ENCODE peak calls at places on chromosomes 5 and 9, in seven cellular contexts. U is SK-N-SH, N is cardiac fibroblast, R is colonic mucosa, P is HCT116, G is brain microvascular endothelial cell, T is left ventricle myocardium inferior. Q is an unnamed sample.

GRCh38 chr5:132883261-132883834 is 9.9 kb downstream of the LEAP2 start:
- DNase-seq in U (peak), N (peak), R (peak), P (peak), G (peak), T (no peak), Q (peak)

GRCh38 chr9:35293381-35293780 is 131.6 kb downstream of the UNC13B start:
- DNase-seq in U (no peak), N (no peak), R (no peak), P (no peak), G (no peak), T (no peak), Q (no peak)

GRCh38 chr5:148794275-148794674 is 32.1 kb upstream of the ADRB2 start:
- DNase-seq in U (no peak), N (peak), R (no peak), P (no peak), G (no peak), T (no peak), Q (no peak)

GRCh38 chr9:33943389-33943788 is 105.3 kb downstream of the UBAP2 start:
- DNase-seq in U (no peak), N (no peak), R (no peak), P (no peak), G (no peak), T (no peak), Q (no peak)

GRCh38 chr9:98231770-98232478 is 23.5 kb downstream of the TBC1D2 start:
- DNase-seq in U (no peak), N (peak), R (no peak), P (no peak), G (peak), T (no peak), Q (peak)

GRCh38 chr9:28866951-28867350 is 1293.7 kb upstream of the C9orf72 start:
- DNase-seq in U (no peak), N (peak), R (no peak), P (no peak), G (no peak), T (no peak), Q (no peak)

GRCh38 chr9:109110326-109111014 is 9.3 kb downstream of the TMEM245 start:
- DNase-seq in U (no peak), N (peak), R (no peak), P (peak), G (peak), T (no peak), Q (no peak)

GRCh38 chr5:17614872-17615605 is 4.8 kb downstream of the TAF11L12 start:
- DNase-seq in U (no peak), N (no peak), R (no peak), P (no peak), G (no peak), T (no peak), Q (no peak)

GRCh38 chr5:59800375-59800893 is 93.1 kb downstream of the PDE4D start:
- DNase-seq in U (no peak), N (no peak), R (no peak), P (no peak), G (no peak), T (no peak), Q (no peak)

GRCh38 chr9:77450093-77450475 is 198.0 kb downstream of the GNA14 start:
- DNase-seq in U (no peak), N (no peak), R (no peak), P (no peak), G (no peak), T (no peak), Q (no peak)

GRCh38 chr5:98770158-98770910 is 3.1 kb upstream of the RGMB start:
- DNase-seq in U (peak), N (peak), R (peak), P (no peak), G (peak), T (peak), Q (no peak)

GRCh38 chr9:136095495-136096058 is 488 bp upstream of the NACC2 start:
- DNase-seq in U (peak), N (peak), R (peak), P (no peak), G (no peak), T (peak), Q (no peak)

GRCh38 chr5:72599519-72600400 is 92.5 kb upstream of the ZNF366 start:
- DNase-seq in U (no peak), N (peak), R (no peak), P (no peak), G (peak), T (no peak), Q (no peak)

GRCh38 chr5:135050244-135050767 is 16.3 kb upstream of the PITX1 start:
- DNase-seq in U (peak), N (no peak), R (no peak), P (no peak), G (no peak), T (no peak), Q (no peak)

GRCh38 chr5:98777295-98777694 is 3.8 kb downstream of the RGMB start:
- DNase-seq in U (no peak), N (no peak), R (no peak), P (no peak), G (no peak), T (no peak), Q (no peak)

GRCh38 chr5:68673451-68674180 is 420.2 kb upstream of the SLC30A5 start:
- DNase-seq in U (no peak), N (no peak), R (no peak), P (no peak), G (no peak), T (no peak), Q (no peak)

GRCh38 chr9:134600836-134601638 is 40.6 kb upstream of the COL5A1 start:
- DNase-seq in U (no peak), N (no peak), R (no peak), P (no peak), G (no peak), T (no peak), Q (no peak)

GRCh38 chr5:139611703-139612584 is 36.2 kb upstream of the CXXC5 start:
- DNase-seq in U (no peak), N (no peak), R (no peak), P (no peak), G (no peak), T (no peak), Q (no peak)

GRCh38 chr9:93587651-93588347 is 11.4 kb downstream of the PHF2 start:
- DNase-seq in U (peak), N (no peak), R (no peak), P (no peak), G (no peak), T (no peak), Q (no peak)

GRCh38 chr9:115200711-115201505 is 83.0 kb upstream of the TNC start:
- DNase-seq in U (no peak), N (no peak), R (no peak), P (no peak), G (no peak), T (no peak), Q (no peak)

GRCh38 chr5:127564002-127564769 is 46.7 kb downstream of the PRRC1 start:
- DNase-seq in U (peak), N (peak), R (peak), P (peak), G (peak), T (no peak), Q (peak)

GRCh38 chr5:127565586-127566270 is 48.3 kb downstream of the PRRC1 start:
- DNase-seq in U (no peak), N (no peak), R (no peak), P (no peak), G (no peak), T (no peak), Q (no peak)

GRCh38 chr5:127561254-127561653 is 43.8 kb downstream of the PRRC1 start:
- DNase-seq in U (no peak), N (peak), R (no peak), P (no peak), G (peak), T (no peak), Q (no peak)

GRCh38 chr5:127563133-127563532 is 45.7 kb downstream of the PRRC1 start:
- DNase-seq in U (no peak), N (no peak), R (no peak), P (no peak), G (no peak), T (no peak), Q (no peak)

GRCh38 chr5:127562252-127562651 is 44.8 kb downstream of the PRRC1 start:
- DNase-seq in U (peak), N (peak), R (no peak), P (no peak), G (no peak), T (no peak), Q (no peak)
- TF ChIP-seq CTCF in U (peak), N (peak), R (no peak), P (peak), G (peak), T (peak), Q (peak)

GRCh38 chr5:142250119-142250518 is 74.7 kb downstream of the SPRY4 start:
- DNase-seq in U (no peak), N (no peak), R (no peak), P (no peak), G (no peak), T (no peak), Q (no peak)

GRCh38 chr5:142244440-142244839 is 80.4 kb downstream of the SPRY4 start:
- DNase-seq in U (no peak), N (no peak), R (no peak), P (no peak), G (no peak), T (no peak), Q (no peak)

GRCh38 chr5:142248853-142249462 is 75.9 kb downstream of the SPRY4 start:
- DNase-seq in U (no peak), N (no peak), R (peak), P (no peak), G (no peak), T (peak), Q (peak)

GRCh38 chr5:142245776-142246175 is 79.0 kb downstream of the SPRY4 start:
- DNase-seq in U (no peak), N (peak), R (no peak), P (no peak), G (no peak), T (no peak), Q (no peak)

GRCh38 chr5:142246263-142246662 is 78.6 kb downstream of the SPRY4 start:
- DNase-seq in U (no peak), N (peak), R (no peak), P (no peak), G (peak), T (no peak), Q (no peak)
- H3K4me3 ChIP-seq in U (no peak), N (no peak), R (no peak), P (no peak), G (no peak), T (no peak), Q (no peak)

GRCh38 chr5:1004598-1005361 is 3.8 kb upstream of the NKD2 start:
- DNase-seq in U (peak), N (peak), R (peak), P (no peak), G (no peak), T (peak), Q (no peak)
- TF ChIP-seq CTCF in U (no peak), N (peak), R (no peak), P (peak), G (peak), T (peak), Q (peak)

DNA sequence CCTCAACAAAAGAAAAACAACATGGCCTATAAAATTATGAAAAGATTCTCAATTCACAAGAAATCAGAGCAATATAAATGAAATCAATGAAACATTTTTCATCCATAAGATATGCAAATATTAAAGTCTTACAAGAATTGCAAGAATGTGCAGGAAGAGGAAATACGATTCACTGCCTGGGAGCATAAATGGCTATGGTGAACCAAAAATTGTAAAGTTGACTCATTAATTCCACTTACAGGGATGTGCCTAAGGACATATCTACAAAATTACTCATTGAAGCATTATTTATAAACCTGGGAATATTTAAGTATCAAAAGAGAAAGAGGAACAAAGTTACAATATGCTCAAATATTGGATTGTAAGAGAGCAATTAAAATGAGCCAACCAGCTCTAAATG is 6.9 kb upstream of the NIPSNAP3A start:
- DNase-seq in U (no peak), N (peak), R (no peak), P (no peak), G (peak), T (no peak), Q (no peak)
- H3K4me3 ChIP-seq in U (no peak), N (no peak), R (no peak), P (no peak), G (no peak), T (no peak), Q (no peak)

DNA sequence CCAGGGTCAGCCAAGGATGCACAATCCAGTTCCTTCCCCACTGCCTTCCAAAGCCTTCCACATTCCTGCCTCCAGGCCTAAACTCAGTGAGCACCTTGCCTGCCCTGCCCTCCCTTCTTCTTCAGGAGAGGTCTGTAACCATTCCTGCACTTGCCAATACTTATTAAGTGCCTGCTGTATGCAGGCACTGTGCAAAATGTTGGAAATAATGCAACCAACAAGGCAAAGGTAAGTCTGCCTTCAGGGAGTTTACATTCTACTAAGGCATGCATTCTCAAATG is 4.2 kb upstream of the TCOF1 start:
- DNase-seq in U (no peak), N (no peak), R (no peak), P (no peak), G (no peak), T (no peak), Q (no peak)
- TF ChIP-seq CTCF in U (no peak), N (peak), R (no peak), P (peak), G (no peak), T (no peak), Q (peak)

GRCh38 chr9:124747065-124747464 is 24.0 kb downstream of the NR6A1 start:
- DNase-seq in U (no peak), N (no peak), R (no peak), P (no peak), G (no peak), T (no peak), Q (no peak)

GRCh38 chr9:124741681-124742080 is 29.4 kb downstream of the NR6A1 start:
- DNase-seq in U (peak), N (no peak), R (no peak), P (no peak), G (no peak), T (no peak), Q (no peak)

GRCh38 chr9:124742940-124743339 is 28.2 kb downstream of the NR6A1 start:
- DNase-seq in U (no peak), N (no peak), R (no peak), P (no peak), G (no peak), T (no peak), Q (no peak)

GRCh38 chr9:124741149-124741548 is 30.0 kb downstream of the NR6A1 start:
- DNase-seq in U (no peak), N (no peak), R (no peak), P (no peak), G (no peak), T (no peak), Q (no peak)

GRCh38 chr9:124743686-124744348 is 27.3 kb downstream of the NR6A1 start:
- DNase-seq in U (no peak), N (no peak), R (no peak), P (no peak), G (no peak), T (no peak), Q (no peak)
- H3K4me3 ChIP-seq in U (no peak), N (no peak), R (no peak), P (no peak), G (no peak), T (no peak), Q (no peak)

DNA sequence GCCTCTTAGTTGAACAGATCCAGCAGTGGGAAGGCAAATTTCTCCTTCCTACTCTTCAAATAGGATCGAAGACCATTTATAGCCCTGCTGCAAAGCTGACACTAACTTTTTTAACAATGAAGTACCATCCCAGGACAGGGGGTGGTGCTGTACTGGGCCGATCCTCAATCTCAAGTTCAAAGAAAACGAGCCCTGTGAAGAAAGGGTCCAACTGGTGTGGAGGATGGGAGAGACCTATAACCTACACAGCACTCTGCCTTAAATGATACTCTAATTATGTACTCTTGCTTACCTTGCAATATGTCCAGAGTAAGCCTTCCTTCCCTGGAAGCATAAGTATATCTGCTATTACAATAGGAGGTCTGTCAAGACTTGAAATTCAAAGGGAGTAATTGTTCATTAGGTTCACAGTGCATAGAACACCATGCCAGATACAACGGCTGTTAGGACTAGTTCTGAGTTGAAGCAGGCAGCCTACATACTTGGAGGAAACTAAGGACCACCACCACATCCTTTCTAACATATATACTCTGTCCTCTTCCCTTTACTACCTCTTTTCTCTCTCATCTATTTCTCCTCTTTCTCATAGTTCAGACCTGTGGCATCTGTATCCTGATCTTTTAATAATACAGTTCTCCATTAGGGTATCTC is 6.2 kb downstream of the ETF1 start:
- DNase-seq in U (peak), N (peak), R (no peak), P (no peak), G (peak), T (no peak), Q (no peak)
- TF ChIP-seq CTCF in U (peak), N (peak), R (no peak), P (peak), G (peak), T (peak), Q (peak)